ENCODE peak calls at places on chromosomes 4 and X, in eight cellular contexts. U is pancreas; G is cardiac muscle cell; E is SK-N-SH; Z is uterus; J is CD8-positive, alpha-beta T cell; I is psoas muscle; V is HCT116. P is an unnamed sample.

GRCh38 chr4:185933078-185933581 is 121.1 kb upstream of the SORBS2 start:
- DNase-seq in Z (no peak), U (no peak), J (no peak), E (no peak), I (no peak), G (no peak), V (no peak), P (no peak)

GRCh38 chrX:55007633-55008032 is 7.5 kb downstream of the APEX2 start:
- DNase-seq in I (no peak), U (no peak), Z (peak; percentile 42), E (no peak), V (no peak), J (no peak), G (no peak), P (no peak)

GRCh38 chrX:81537723-81538122 is 335.8 kb downstream of the SH3BGRL start:
- DNase-seq in E (no peak), Z (no peak), V (no peak), I (no peak), U (no peak), G (no peak), J (no peak), P (no peak)

GRCh38 chrX:47482512-47483309 is at the start of gene ZNF41:
- DNase-seq in J (peak; percentile 70), G (peak; percentile 77), Z (peak; percentile 68), V (peak; percentile 74), E (peak; percentile 82), I (peak; percentile 78), U (peak; percentile 64), P (peak; percentile 93)

GRCh38 chr4:125283702-125284279 is 31.0 kb upstream of the FAT4 start:
- DNase-seq in U (no peak), J (no peak), Z (no peak), V (peak; percentile 18), G (peak; percentile 11), I (no peak), E (peak; percentile 37), P (no peak)

GRCh38 chr4:156228706-156229105 is 275.0 kb upstream of the CTSO start:
- DNase-seq in V (no peak), G (no peak), J (no peak), Z (no peak), I (no peak), E (no peak), U (no peak), P (no peak)

GRCh38 chr4:1767770-1768366 is 25.2 kb upstream of the FGFR3 start:
- DNase-seq in I (no peak), Z (no peak), J (peak; percentile 31), U (no peak), G (peak; percentile 52), E (peak; percentile 95), V (no peak), P (no peak)

GRCh38 chrX:133405498-133406180 is 9.7 kb downstream of the GPC4 start:
- DNase-seq in E (no peak), U (no peak), G (no peak), Z (no peak), V (no peak), I (no peak), J (no peak), P (no peak)

GRCh38 chr4:126071346-126072333 is 756.9 kb downstream of the FAT4 start:
- DNase-seq in J (no peak), G (peak; percentile 1), I (no peak), E (peak; percentile 22), V (no peak), U (peak; percentile 60), Z (no peak), P (no peak)

GRCh38 chr4:186587416-186588018 is 32.1 kb upstream of the MTNR1A start:
- DNase-seq in G (peak; percentile 74), I (peak; percentile 59), Z (peak; percentile 65), U (peak; percentile 53), J (peak; percentile 64), V (peak; percentile 21), E (peak; percentile 62), P (no peak)

GRCh38 chrX:24153175-24153795 is 3.8 kb downstream of the ZFX start:
- DNase-seq in E (no peak), I (no peak), V (no peak), Z (no peak), G (peak; percentile 35), U (no peak), J (peak; percentile 29), P (no peak)

GRCh38 chr4:95546236-95546635 is 2.5 kb downstream of the UNC5C start:
- DNase-seq in E (no peak), G (no peak), Z (no peak), J (no peak), V (no peak), I (no peak), U (no peak), P (no peak)
- H3K27me3 ChIP-seq in E (no peaks in the 10 kb centered on the region), G (no peaks in the 10 kb centered on the region), Z (no peaks in the 10 kb centered on the region), J (peaks cover 6% of the 10 kb centered on the region), V (no peaks in the 10 kb centered on the region), I (peaks cover 13% of the 10 kb centered on the region), U (no peaks in the 10 kb centered on the region), P (no peaks in the 10 kb centered on the region)

GRCh38 chrX:40537310-40537709 is 43.5 kb upstream of the ATP6AP2 start:
- DNase-seq in U (no peak), I (no peak), V (no peak), G (no peak), Z (no peak), E (no peak), J (no peak), P (no peak)

GRCh38 chrX:40542208-40542607 is 38.6 kb upstream of the ATP6AP2 start:
- DNase-seq in I (no peak), V (no peak), J (no peak), Z (no peak), G (no peak), E (no peak), U (no peak), P (no peak)

GRCh38 chrX:40542972-40543371 is 37.8 kb upstream of the ATP6AP2 start:
- DNase-seq in Z (no peak), G (no peak), I (no peak), V (no peak), J (no peak), U (no peak), E (peak; percentile 38), P (no peak)

GRCh38 chrX:40538391-40538790 is 42.4 kb upstream of the ATP6AP2 start:
- DNase-seq in E (no peak), G (no peak), U (no peak), Z (peak; percentile 56), I (no peak), J (no peak), V (no peak), P (no peak)

DNA sequence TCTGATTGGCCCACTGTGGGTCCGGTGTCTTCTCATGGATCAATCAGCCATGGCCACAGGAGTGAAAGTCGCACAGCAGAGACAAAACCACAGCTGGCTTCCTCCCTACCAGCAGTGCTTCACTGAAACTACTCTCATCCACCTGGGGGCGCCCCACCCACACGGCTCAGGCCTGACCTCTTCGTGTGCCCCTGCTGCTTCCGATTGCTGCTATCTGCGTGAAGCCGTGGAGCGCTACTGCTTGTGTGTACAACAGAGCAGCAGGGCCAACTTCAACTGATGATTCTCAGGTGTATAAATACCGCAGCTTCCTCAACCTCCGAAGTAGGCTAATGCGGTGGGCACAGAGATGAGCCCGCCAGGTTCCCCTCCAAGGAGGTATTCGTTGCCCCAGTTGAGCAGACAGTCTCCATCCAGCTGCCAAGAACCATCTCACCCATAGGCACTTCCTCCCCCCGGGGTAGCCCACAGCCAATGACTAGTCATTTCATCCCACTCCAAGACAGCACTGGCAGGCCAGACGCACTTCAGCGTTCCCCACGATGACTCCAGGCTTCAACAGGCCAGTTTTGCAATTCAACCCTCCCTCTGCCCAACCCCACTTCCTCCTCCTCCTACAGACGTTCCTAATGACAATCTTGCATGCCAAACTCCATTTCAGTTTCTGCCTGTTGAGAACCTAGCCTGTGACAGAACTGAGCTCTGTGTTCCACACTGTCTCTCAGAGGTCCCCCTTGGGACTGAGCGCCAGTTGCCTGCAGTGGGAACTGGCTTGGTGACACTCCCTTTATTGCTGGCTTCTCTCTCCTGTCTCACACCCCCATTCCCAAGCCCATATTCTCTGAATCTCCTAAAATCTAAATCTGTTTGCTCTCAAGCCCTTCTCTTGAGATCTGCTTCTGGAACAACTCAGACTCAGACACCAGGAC is 41.3 kb upstream of the ATP6AP2 start:
- DNase-seq in G (peak; percentile 42), U (no peak), J (peak; percentile 68), Z (peak; percentile 66), E (no peak), V (no peak), I (peak; percentile 49), P (peak; percentile 72)
- TF ChIP-seq CTCF in G (peak; percentile 11), U (no peak), J (peak; percentile 35), Z (no peak), E (peak; percentile 29), V (no peak), I (no peak), P (peak; percentile 62)

GRCh38 chrX:87896057-87896456 is 378.5 kb downstream of the KLHL4 start:
- DNase-seq in U (no peak), J (no peak), V (no peak), G (no peak), I (no peak), Z (no peak), E (no peak), P (no peak)

GRCh38 chrX:87895421-87895820 is 377.8 kb downstream of the KLHL4 start:
- DNase-seq in U (no peak), E (no peak), G (no peak), V (no peak), J (no peak), Z (no peak), I (no peak), P (no peak)

DNA sequence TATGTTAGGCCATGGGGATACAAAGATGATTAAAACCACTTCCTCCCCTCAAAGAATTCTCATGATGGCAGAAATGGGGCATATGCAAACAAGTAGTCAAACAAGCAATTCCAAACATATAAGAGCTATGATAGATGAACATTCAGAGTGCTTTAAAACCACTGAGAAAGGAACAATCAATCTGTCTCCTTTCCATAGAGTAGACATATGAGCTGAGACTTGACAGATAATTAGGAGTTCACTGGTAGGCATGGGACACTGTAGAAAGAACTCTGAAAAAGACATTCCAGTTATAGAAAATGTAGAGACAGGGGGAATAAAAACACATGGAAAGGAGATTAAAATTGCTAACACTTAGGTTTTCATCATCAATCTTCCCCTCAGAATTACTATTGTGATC is 372.8 kb downstream of the KLHL4 start:
- DNase-seq in U (no peak), E (no peak), I (no peak), Z (no peak), V (no peak), J (no peak), G (no peak), P (no peak)
- H3K27me3 ChIP-seq in U (no peaks in the 10 kb centered on the region), E (no peaks in the 10 kb centered on the region), I (no peaks in the 10 kb centered on the region), Z (no peaks in the 10 kb centered on the region), V (no peaks in the 10 kb centered on the region), J (no peaks in the 10 kb centered on the region), G (no peaks in the 10 kb centered on the region), P (no peaks in the 10 kb centered on the region)

GRCh38 chr4:83054928-83055327 is 19.9 kb downstream of the COPS4 start:
- DNase-seq in V (peak; percentile 10), G (no peak), E (peak; percentile 10), J (no peak), I (no peak), Z (no peak), U (no peak), P (no peak)
- TF ChIP-seq CTCF in V (peak; percentile 60), G (peak; percentile 40), E (peak; percentile 66), J (peak; percentile 61), I (peak; percentile 32), Z (no peak), U (no peak), P (peak; percentile 30)

P was measured in GM06990.